ENCODE peak calls at places on chromosomes 7 and 10, in ten cellular contexts. L, O, U, W, I, J, F, B, N and H are unnamed samples. For H3K4me1, the result is how much of the 10 kb centered on the place peaks cover.

GRCh38 chr7:116669769-116670168 is 2.2 kb upstream of the MET start:
- DNase-seq in L (no peak), O (no peak), U (no peak), W (no peak), I (no peak), J (no peak), F (no peak), B (no peak), N (no peak), H (no peak)

GRCh38 chr7:128117691-128118090 is 86.5 kb upstream of the LRRC4 start:
- DNase-seq in L (peak), O (no peak), U (no peak), W (no peak), I (no peak), J (no peak), F (peak), B (peak), N (no peak), H (peak)

GRCh38 chr10:35608317-35608672 is 3.2 kb downstream of the GJD4 start:
- DNase-seq in L (no peak), O (no peak), U (no peak), W (no peak), I (no peak), J (no peak), F (no peak), B (no peak), N (no peak), H (peak)

GRCh38 chr7:22601812-22602568 is 102.0 kb upstream of the STEAP1B start:
- DNase-seq in L (no peak), O (no peak), U (no peak), W (no peak), I (no peak), J (no peak), F (no peak), B (no peak), N (no peak), H (no peak)

GRCh38 chr10:3465406-3465891 is 292.9 kb upstream of the PITRM1 start:
- DNase-seq in L (no peak), O (no peak), U (no peak), W (no peak), I (no peak), J (peak), F (no peak), B (peak), N (no peak), H (peak)

GRCh38 chr7:100503350-100503735 is 19.6 kb downstream of the NYAP1 start:
- DNase-seq in L (no peak), O (no peak), U (peak), W (no peak), I (peak), J (no peak), F (no peak), B (no peak), N (no peak), H (no peak)

GRCh38 chr10:113648478-113648877 is 15.4 kb downstream of the NRAP start:
- DNase-seq in L (no peak), O (no peak), U (no peak), W (no peak), I (no peak), J (no peak), F (no peak), B (no peak), N (no peak), H (no peak)

GRCh38 chr10:71597821-71598498 is 121.6 kb downstream of the C10orf105 start:
- DNase-seq in L (peak), O (peak), U (peak), W (no peak), I (no peak), J (peak), F (peak), B (no peak), N (no peak), H (peak)

GRCh38 chr10:6037422-6037821 is 24.7 kb downstream of the IL2RA start:
- DNase-seq in L (no peak), O (no peak), U (no peak), W (no peak), I (no peak), J (no peak), F (peak), B (no peak), N (no peak), H (no peak)

GRCh38 chr7:6015917-6016652 is 7.0 kb downstream of the AIMP2 start:
- DNase-seq in L (no peak), O (no peak), U (no peak), W (peak), I (no peak), J (peak), F (peak), B (no peak), N (no peak), H (no peak)

GRCh38 chr10:55519264-55519663 is 718.2 kb upstream of the PCDH15 start:
- DNase-seq in L (no peak), O (no peak), U (no peak), W (no peak), I (no peak), J (no peak), F (no peak), B (no peak), N (no peak), H (no peak)

GRCh38 chr7:36653671-36654355 is 70.5 kb downstream of the AOAH start:
- DNase-seq in L (no peak), O (no peak), U (no peak), W (no peak), I (no peak), J (no peak), F (no peak), B (no peak), N (no peak), H (no peak)

GRCh38 chr7:42234736-42235135 is 2.3 kb downstream of the GLI3 start:
- DNase-seq in L (no peak), O (no peak), U (no peak), W (no peak), I (no peak), J (no peak), F (no peak), B (no peak), N (no peak), H (no peak)

GRCh38 chr10:11058014-11058413 is 40.3 kb downstream of the CELF2 start:
- DNase-seq in L (no peak), O (no peak), U (no peak), W (no peak), I (no peak), J (no peak), F (no peak), B (no peak), N (no peak), H (no peak)

GRCh38 chr10:11057448-11057847 is 39.8 kb downstream of the CELF2 start:
- DNase-seq in L (no peak), O (no peak), U (no peak), W (no peak), I (no peak), J (no peak), F (no peak), B (no peak), N (no peak), H (no peak)

GRCh38 chr10:11058965-11059364 is 41.3 kb downstream of the CELF2 start:
- DNase-seq in L (no peak), O (no peak), U (no peak), W (no peak), I (no peak), J (no peak), F (no peak), B (no peak), N (no peak), H (no peak)

DNA sequence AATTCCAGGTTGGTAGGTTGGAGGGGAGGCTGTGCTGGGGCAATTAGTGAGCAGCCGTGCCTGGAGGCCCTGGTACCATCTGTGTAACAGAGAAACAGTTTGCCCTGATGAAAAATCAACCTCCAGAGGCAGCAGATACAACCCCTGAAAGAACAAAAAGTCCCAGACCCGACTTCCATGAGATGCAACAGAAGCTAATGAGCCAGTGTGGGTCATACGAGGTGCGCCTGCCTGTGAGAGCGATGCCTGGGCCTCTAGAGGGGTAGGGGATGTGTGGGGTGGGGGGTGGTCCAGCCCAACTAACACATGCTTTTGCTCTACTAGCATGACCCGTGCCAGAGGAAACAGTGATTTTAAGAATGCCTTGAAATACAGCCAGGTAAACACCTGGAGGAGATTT is 39.3 kb downstream of the CELF2 start:
- DNase-seq in L (no peak), O (no peak), U (no peak), W (no peak), I (no peak), J (no peak), F (no peak), B (no peak), N (no peak), H (no peak)
- H3K4me1 ChIP-seq in L (under half), O (under half), U (under half), W (under half), I (under half), J (under half), F (under half), B (under half), N (under half), H (under half)

GRCh38 chr7:92717982-92718716 is 118.2 kb downstream of the CDK6 start:
- DNase-seq in L (peak), O (no peak), U (peak), W (peak), I (no peak), J (peak), F (peak), B (no peak), N (no peak), H (peak)
- TF ChIP-seq POLR2A in L (peak), O (no peak), U (no peak), W (no peak), I (no peak), J (peak), F (peak), B (no peak), N (no peak), H (no peak)

GRCh38 chr7:4814463-4814862 is 39.0 kb downstream of the AP5Z1 start:
- DNase-seq in L (peak), O (no peak), U (no peak), W (no peak), I (no peak), J (no peak), F (no peak), B (no peak), N (no peak), H (no peak)
- TF ChIP-seq POLR2AphosphoS5 in L (no peak), O (no peak), U (no peak), W (no peak), I (no peak), J (no peak), F (no peak), B (no peak), N (no peak), H (no peak)

DNA sequence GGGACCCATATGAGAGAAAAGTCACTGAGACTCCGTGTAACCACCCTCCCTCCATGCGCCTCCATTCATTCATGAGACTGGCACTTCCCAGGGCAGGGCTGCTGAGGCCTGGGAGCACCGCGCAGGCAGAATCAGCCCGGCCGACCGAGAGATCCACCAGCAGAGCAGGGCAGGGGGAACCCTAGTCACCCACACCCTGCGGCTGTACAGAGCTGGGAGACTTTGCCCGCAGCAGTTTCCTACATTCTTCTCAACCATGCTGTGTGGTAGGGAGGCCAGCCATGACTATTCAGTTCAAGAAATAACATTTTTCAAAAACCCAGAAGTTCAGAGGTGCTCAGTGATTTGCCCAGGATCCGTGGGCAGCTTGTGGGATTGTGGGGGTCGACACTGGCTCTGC is 132.3 kb downstream of the PRKAG2 start:
- DNase-seq in L (no peak), O (no peak), U (no peak), W (no peak), I (no peak), J (no peak), F (no peak), B (no peak), N (no peak), H (no peak)
- H3K4me1 ChIP-seq in L (under half), O (under half), U (under half), W (under half), I (under half), J (under half), F (under half), B (under half), N (under half), H (under half)

DNA sequence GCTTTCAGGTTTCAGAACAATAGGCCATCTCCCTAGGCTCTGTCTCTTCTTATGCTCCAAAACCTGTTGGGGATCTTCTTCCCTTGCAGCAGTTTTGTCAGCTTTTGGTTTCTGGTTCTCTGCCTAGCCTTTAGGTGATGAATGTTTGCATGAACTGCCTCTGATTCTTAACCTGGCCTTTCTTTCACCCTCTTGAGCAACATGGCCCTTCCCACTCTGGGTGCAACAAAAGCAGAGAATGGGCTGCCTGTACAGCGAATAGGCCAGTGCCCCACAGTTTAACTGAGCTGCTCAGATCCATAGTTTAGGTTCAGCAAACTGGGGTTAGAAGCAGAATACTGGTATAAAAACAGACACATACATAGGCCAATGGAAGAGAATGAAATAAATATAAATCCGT is 18.1 kb upstream of the NUP205 start:
- DNase-seq in L (no peak), O (no peak), U (no peak), W (no peak), I (no peak), J (no peak), F (no peak), B (no peak), N (no peak), H (no peak)
- TF ChIP-seq POLR2A in L (no peak), O (no peak), U (no peak), W (no peak), I (no peak), J (no peak), F (no peak), B (no peak), N (no peak), H (no peak)

GRCh38 chr10:88386878-88387773 is 196.0 kb downstream of the RNLS start:
- DNase-seq in L (no peak), O (no peak), U (peak), W (no peak), I (peak), J (peak), F (peak), B (no peak), N (no peak), H (no peak)
- TF ChIP-seq POLR2AphosphoS5 in L (peak), O (no peak), U (no peak), W (no peak), I (no peak), J (peak), F (peak), B (peak), N (no peak), H (no peak)

GRCh38 chr7:33099154-33099940 is 9.9 kb downstream of the RP9 start:
- DNase-seq in L (no peak), O (no peak), U (no peak), W (no peak), I (no peak), J (no peak), F (no peak), B (no peak), N (no peak), H (no peak)
- H3K4me1 ChIP-seq in L (under half), O (under half), U (under half), W (under half), I (under half), J (under half), F (under half), B (under half), N (under half), H (under half)

GRCh38 chr10:93481931-93482834 is at the start of gene MYOF:
- DNase-seq in L (no peak), O (peak), U (peak), W (peak), I (peak), J (peak), F (peak), B (no peak), N (no peak), H (peak)
- TF ChIP-seq POLR2A in L (no peak), O (no peak), U (no peak), W (no peak), I (peak), J (peak), F (peak), B (no peak), N (no peak), H (peak)